ENCODE peak calls at places on chromosomes 2 and 18, in five cellular contexts. One of them, this sample, is unnamed.

GRCh38 chr2:88729061-88729745 is 37.7 kb downstream of the RPIA start:
- DNase-seq in bronchial epithelial cell: peak; percentile 12
- DNase-seq in OCI-LY7: no peak
- DNase-seq in brain microvascular endothelial cell: peak; percentile 26
- DNase-seq in cardiac muscle cell: no peak
- DNase-seq in this sample: peak; percentile 76

GRCh38 chr2:240593703-240594451 is 7.3 kb downstream of the CAPN10 start:
- DNase-seq in bronchial epithelial cell: no peak
- DNase-seq in OCI-LY7: no peak
- DNase-seq in brain microvascular endothelial cell: no peak
- DNase-seq in cardiac muscle cell: peak; percentile 66
- DNase-seq in this sample: no peak

GRCh38 chr2:208501217-208501616 is 94.6 kb downstream of the PTH2R start:
- DNase-seq in bronchial epithelial cell: peak; percentile 4
- DNase-seq in OCI-LY7: no peak
- DNase-seq in brain microvascular endothelial cell: peak; percentile 1
- DNase-seq in cardiac muscle cell: peak; percentile 49
- DNase-seq in this sample: no peak

GRCh38 chr2:148616696-148617095 is 27.9 kb upstream of the EPC2 start:
- DNase-seq in bronchial epithelial cell: no peak
- DNase-seq in OCI-LY7: no peak
- DNase-seq in brain microvascular endothelial cell: no peak
- DNase-seq in cardiac muscle cell: no peak
- DNase-seq in this sample: no peak

GRCh38 chr18:49656098-49656591 is 94.3 kb downstream of the LIPG start:
- DNase-seq in bronchial epithelial cell: peak; percentile 86
- DNase-seq in OCI-LY7: no peak
- DNase-seq in brain microvascular endothelial cell: peak; percentile 91
- DNase-seq in cardiac muscle cell: no peak
- DNase-seq in this sample: peak; percentile 90

GRCh38 chr18:65415167-65415566 is 335.6 kb upstream of the CDH7 start:
- DNase-seq in bronchial epithelial cell: peak; percentile 35
- DNase-seq in OCI-LY7: no peak
- DNase-seq in brain microvascular endothelial cell: no peak
- DNase-seq in cardiac muscle cell: no peak
- DNase-seq in this sample: peak; percentile 6

GRCh38 chr18:29157905-29158304 is 981.0 kb upstream of the CDH2 start:
- DNase-seq in bronchial epithelial cell: no peak
- DNase-seq in OCI-LY7: no peak
- DNase-seq in brain microvascular endothelial cell: no peak
- DNase-seq in cardiac muscle cell: no peak
- DNase-seq in this sample: peak; percentile 20

GRCh38 chr2:9654429-9655100 is 23.8 kb upstream of the YWHAQ start:
- DNase-seq in bronchial epithelial cell: no peak
- DNase-seq in OCI-LY7: no peak
- DNase-seq in brain microvascular endothelial cell: no peak
- DNase-seq in cardiac muscle cell: no peak
- DNase-seq in this sample: no peak

GRCh38 chr2:232700154-232700553 is 3.0 kb downstream of the GIGYF2 start:
- DNase-seq in bronchial epithelial cell: no peak
- DNase-seq in OCI-LY7: no peak
- DNase-seq in brain microvascular endothelial cell: no peak
- DNase-seq in cardiac muscle cell: no peak
- DNase-seq in this sample: no peak

GRCh38 chr2:209525834-209526281 is 102.0 kb downstream of the MAP2 start:
- DNase-seq in bronchial epithelial cell: peak; percentile 69
- DNase-seq in OCI-LY7: no peak
- DNase-seq in brain microvascular endothelial cell: peak; percentile 60
- DNase-seq in cardiac muscle cell: no peak
- DNase-seq in this sample: peak; percentile 93

GRCh38 chr18:4119813-4120212 is 335.3 kb downstream of the DLGAP1 start:
- DNase-seq in bronchial epithelial cell: no peak
- DNase-seq in OCI-LY7: no peak
- DNase-seq in brain microvascular endothelial cell: no peak
- DNase-seq in cardiac muscle cell: no peak
- DNase-seq in this sample: no peak

GRCh38 chr2:109459485-109459884 is 154.3 kb downstream of the SEPTIN10 start:
- DNase-seq in bronchial epithelial cell: no peak
- DNase-seq in OCI-LY7: no peak
- DNase-seq in brain microvascular endothelial cell: peak; percentile 73
- DNase-seq in cardiac muscle cell: no peak
- DNase-seq in this sample: peak; percentile 27

GRCh38 chr2:143524001-143524608 is 394.9 kb downstream of the ARHGAP15 start:
- DNase-seq in bronchial epithelial cell: no peak
- DNase-seq in OCI-LY7: no peak
- DNase-seq in brain microvascular endothelial cell: peak; percentile 17
- DNase-seq in cardiac muscle cell: no peak
- DNase-seq in this sample: peak; percentile 39

GRCh38 chr2:69601179-69601612 is 42.3 kb downstream of the AAK1 start:
- DNase-seq in bronchial epithelial cell: peak; percentile 89
- DNase-seq in OCI-LY7: no peak
- DNase-seq in brain microvascular endothelial cell: peak; percentile 93
- DNase-seq in cardiac muscle cell: no peak
- DNase-seq in this sample: peak; percentile 71

GRCh38 chr18:8699948-8700347 is 5.4 kb upstream of the MTCL1 start:
- DNase-seq in bronchial epithelial cell: no peak
- DNase-seq in OCI-LY7: no peak
- DNase-seq in brain microvascular endothelial cell: no peak
- DNase-seq in cardiac muscle cell: no peak
- DNase-seq in this sample: no peak

GRCh38 chr2:120348134-120349103 is 2.5 kb downstream of the INHBB start:
- DNase-seq in bronchial epithelial cell: peak; percentile 72
- DNase-seq in OCI-LY7: no peak
- DNase-seq in brain microvascular endothelial cell: no peak
- DNase-seq in cardiac muscle cell: no peak
- DNase-seq in this sample: no peak

GRCh38 chr2:117983040-117983439 is 30.8 kb downstream of the CCDC93 start:
- DNase-seq in bronchial epithelial cell: no peak
- DNase-seq in OCI-LY7: no peak
- DNase-seq in brain microvascular endothelial cell: no peak
- DNase-seq in cardiac muscle cell: no peak
- DNase-seq in this sample: peak; percentile 54

GRCh38 chr2:46873632-46874068 is 42.0 kb downstream of the MCFD2 start:
- DNase-seq in bronchial epithelial cell: peak; percentile 97
- DNase-seq in OCI-LY7: no peak
- DNase-seq in brain microvascular endothelial cell: peak; percentile 97
- DNase-seq in cardiac muscle cell: no peak
- DNase-seq in this sample: peak; percentile 96

GRCh38 chr18:54923339-54923956 is 35.8 kb downstream of the CCDC68 start:
- DNase-seq in bronchial epithelial cell: peak; percentile 31
- DNase-seq in OCI-LY7: no peak
- DNase-seq in brain microvascular endothelial cell: no peak
- DNase-seq in cardiac muscle cell: no peak
- DNase-seq in this sample: no peak

GRCh38 chr2:42238644-42239288 is 69.6 kb downstream of the EML4 start:
- DNase-seq in bronchial epithelial cell: peak; percentile 56
- DNase-seq in OCI-LY7: peak; percentile 76
- DNase-seq in brain microvascular endothelial cell: no peak
- DNase-seq in cardiac muscle cell: peak; percentile 65
- DNase-seq in this sample: no peak

GRCh38 chr2:121038831-121039230 is 246.2 kb downstream of the TFCP2L1 start:
- DNase-seq in bronchial epithelial cell: peak; percentile 79
- DNase-seq in OCI-LY7: no peak
- DNase-seq in brain microvascular endothelial cell: no peak
- DNase-seq in cardiac muscle cell: no peak
- DNase-seq in this sample: no peak

GRCh38 chr2:119732026-119732425 is 27.7 kb upstream of the PTPN4 start:
- DNase-seq in bronchial epithelial cell: no peak
- DNase-seq in OCI-LY7: no peak
- DNase-seq in brain microvascular endothelial cell: no peak
- DNase-seq in cardiac muscle cell: no peak
- DNase-seq in this sample: no peak

GRCh38 chr2:240611601-240612210 is 13.6 kb upstream of the GPR35 start:
- DNase-seq in bronchial epithelial cell: no peak
- DNase-seq in OCI-LY7: no peak
- DNase-seq in brain microvascular endothelial cell: no peak
- DNase-seq in cardiac muscle cell: no peak
- DNase-seq in this sample: no peak

GRCh38 chr18:38023871-38024270 is 458.3 kb upstream of the CELF4 start:
- DNase-seq in bronchial epithelial cell: no peak
- DNase-seq in OCI-LY7: no peak
- DNase-seq in brain microvascular endothelial cell: no peak
- DNase-seq in cardiac muscle cell: no peak
- DNase-seq in this sample: no peak

GRCh38 chr18:53375641-53376040 is 848.8 kb downstream of the MBD2 start:
- DNase-seq in bronchial epithelial cell: no peak
- DNase-seq in OCI-LY7: no peak
- DNase-seq in brain microvascular endothelial cell: no peak
- DNase-seq in cardiac muscle cell: peak; percentile 29
- DNase-seq in this sample: no peak

GRCh38 chr2:237207641-237208040 is 122.0 kb downstream of the COPS8 start:
- DNase-seq in bronchial epithelial cell: no peak
- DNase-seq in OCI-LY7: no peak
- DNase-seq in brain microvascular endothelial cell: peak; percentile 70
- DNase-seq in cardiac muscle cell: no peak
- DNase-seq in this sample: no peak

GRCh38 chr2:68714866-68715265 is 19.7 kb upstream of the ARHGAP25 start:
- DNase-seq in bronchial epithelial cell: no peak
- DNase-seq in OCI-LY7: peak; percentile 87
- DNase-seq in brain microvascular endothelial cell: no peak
- DNase-seq in cardiac muscle cell: no peak
- DNase-seq in this sample: no peak

GRCh38 chr2:162908567-162908966 is 70.0 kb upstream of the KCNH7 start:
- DNase-seq in bronchial epithelial cell: no peak
- DNase-seq in OCI-LY7: no peak
- DNase-seq in brain microvascular endothelial cell: no peak
- DNase-seq in cardiac muscle cell: no peak
- DNase-seq in this sample: no peak

GRCh38 chr2:224369028-224369632 is 32.8 kb downstream of the FAM124B start:
- DNase-seq in bronchial epithelial cell: peak; percentile 47
- DNase-seq in OCI-LY7: peak; percentile 62
- DNase-seq in brain microvascular endothelial cell: peak; percentile 20
- DNase-seq in cardiac muscle cell: peak; percentile 72
- DNase-seq in this sample: peak; percentile 54

DNA sequence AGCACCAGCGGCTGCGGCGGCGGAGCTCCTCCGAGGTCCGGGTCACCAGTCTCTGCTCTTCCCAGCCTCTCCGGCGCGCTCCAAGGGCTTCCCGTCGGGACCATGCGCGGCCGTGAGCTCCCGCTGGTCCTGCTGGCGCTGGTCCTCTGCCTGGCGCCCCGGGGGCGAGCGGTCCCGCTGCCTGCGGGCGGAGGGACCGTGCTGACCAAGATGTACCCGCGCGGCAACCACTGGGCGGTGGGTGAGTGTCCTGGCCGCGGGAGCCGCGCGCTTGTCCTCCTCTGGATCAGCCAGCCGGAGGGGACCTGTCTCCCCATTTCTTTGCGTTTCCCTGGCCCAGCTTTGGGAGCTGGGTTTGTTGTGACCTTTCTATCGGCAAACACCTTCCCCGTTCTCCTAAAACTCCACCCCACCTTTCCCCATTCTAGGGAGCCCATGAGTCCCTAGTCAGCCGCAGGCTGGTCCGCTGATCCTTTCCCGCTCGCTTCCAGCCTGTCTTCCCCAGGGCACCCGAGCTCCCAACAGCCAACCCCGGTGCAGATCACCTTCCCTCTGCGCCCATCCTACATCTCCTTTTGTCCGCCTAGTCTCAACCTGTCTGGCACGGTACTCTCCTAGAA is 316 bp downstream of the GRP start:
- DNase-seq in bronchial epithelial cell: no peak
- DNase-seq in OCI-LY7: no peak
- DNase-seq in brain microvascular endothelial cell: no peak
- DNase-seq in cardiac muscle cell: peak; percentile 41
- DNase-seq in this sample: peak; percentile 3
- H3K4me3 ChIP-seq in bronchial epithelial cell: no peak overlapping the region
- H3K4me3 ChIP-seq in OCI-LY7: no peak overlapping the region
- H3K4me3 ChIP-seq in brain microvascular endothelial cell: no peak overlapping the region
- H3K4me3 ChIP-seq in cardiac muscle cell: peak overlapping the region; percentile 19
- H3K4me3 ChIP-seq in this sample: no peak overlapping the region

GRCh38 chr18:24488824-24489493 is 28.5 kb downstream of the HRH4 start:
- DNase-seq in bronchial epithelial cell: peak; percentile 34
- DNase-seq in OCI-LY7: peak; percentile 67
- DNase-seq in brain microvascular endothelial cell: no peak
- DNase-seq in cardiac muscle cell: peak; percentile 51
- DNase-seq in this sample: peak; percentile 51

GRCh38 chr18:24492445-24492844 is 32.0 kb downstream of the HRH4 start:
- DNase-seq in bronchial epithelial cell: no peak
- DNase-seq in OCI-LY7: peak; percentile 89
- DNase-seq in brain microvascular endothelial cell: no peak
- DNase-seq in cardiac muscle cell: no peak
- DNase-seq in this sample: no peak

GRCh38 chr18:24494586-24494985 is 34.1 kb downstream of the HRH4 start:
- DNase-seq in bronchial epithelial cell: no peak
- DNase-seq in OCI-LY7: no peak
- DNase-seq in brain microvascular endothelial cell: no peak
- DNase-seq in cardiac muscle cell: no peak
- DNase-seq in this sample: no peak

GRCh38 chr18:24491882-24492281 is 31.4 kb downstream of the HRH4 start:
- DNase-seq in bronchial epithelial cell: no peak
- DNase-seq in OCI-LY7: peak; percentile 84
- DNase-seq in brain microvascular endothelial cell: no peak
- DNase-seq in cardiac muscle cell: peak; percentile 20
- DNase-seq in this sample: no peak

GRCh38 chr18:24490545-24490944 is 30.1 kb downstream of the HRH4 start:
- DNase-seq in bronchial epithelial cell: no peak
- DNase-seq in OCI-LY7: no peak
- DNase-seq in brain microvascular endothelial cell: no peak
- DNase-seq in cardiac muscle cell: no peak
- DNase-seq in this sample: no peak
- TF ChIP-seq CTCF in bronchial epithelial cell: no peak
- TF ChIP-seq CTCF in OCI-LY7: no peak
- TF ChIP-seq CTCF in brain microvascular endothelial cell: no peak
- TF ChIP-seq CTCF in cardiac muscle cell: no peak
- TF ChIP-seq CTCF in this sample: no peak

DNA sequence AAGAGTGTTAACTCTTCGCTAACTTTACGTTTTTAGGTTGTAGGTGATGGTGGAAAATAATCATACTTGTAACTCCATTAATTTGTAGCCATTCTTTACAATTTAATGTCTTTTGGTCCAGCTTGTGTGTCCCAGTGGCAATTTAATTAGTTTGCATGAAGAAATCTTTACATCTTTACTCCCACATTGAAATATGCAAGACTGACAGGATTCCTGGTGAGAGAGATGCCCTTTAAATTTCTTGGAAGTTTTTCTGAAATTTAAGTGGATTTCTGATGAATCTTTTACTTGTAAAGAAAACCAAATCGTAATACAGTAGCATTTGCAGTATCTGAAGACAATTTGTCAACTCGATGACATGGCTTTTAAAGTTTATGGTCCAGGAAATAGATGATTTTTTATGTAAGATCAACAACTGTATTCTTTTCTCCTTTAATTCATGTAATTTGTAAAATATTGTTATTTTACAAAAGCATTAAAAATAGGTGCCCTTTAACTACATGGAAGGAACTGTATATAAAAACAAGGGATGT is 3.0 kb downstream of the PHLPP1 start:
- DNase-seq in bronchial epithelial cell: no peak
- DNase-seq in OCI-LY7: no peak
- DNase-seq in brain microvascular endothelial cell: no peak
- DNase-seq in cardiac muscle cell: no peak
- DNase-seq in this sample: no peak
- H3K4me3 ChIP-seq in bronchial epithelial cell: no peak overlapping the region
- H3K4me3 ChIP-seq in OCI-LY7: peak overlapping the region; percentile 71
- H3K4me3 ChIP-seq in brain microvascular endothelial cell: peak overlapping the region; percentile 66
- H3K4me3 ChIP-seq in cardiac muscle cell: peak overlapping the region; percentile 76
- H3K4me3 ChIP-seq in this sample: peak overlapping the region; percentile 76

GRCh38 chr2:72147303-72147970 is at the start of gene CYP26B1:
- DNase-seq in bronchial epithelial cell: no peak
- DNase-seq in OCI-LY7: no peak
- DNase-seq in brain microvascular endothelial cell: no peak
- DNase-seq in cardiac muscle cell: peak; percentile 70
- DNase-seq in this sample: no peak
- TF ChIP-seq CTCF in bronchial epithelial cell: no peak
- TF ChIP-seq CTCF in OCI-LY7: no peak
- TF ChIP-seq CTCF in brain microvascular endothelial cell: no peak
- TF ChIP-seq CTCF in cardiac muscle cell: peak; percentile 3
- TF ChIP-seq CTCF in this sample: no peak

GRCh38 chr2:219059725-219060682 is 717 bp downstream of the IHH start:
- DNase-seq in bronchial epithelial cell: no peak
- DNase-seq in OCI-LY7: no peak
- DNase-seq in brain microvascular endothelial cell: no peak
- DNase-seq in cardiac muscle cell: no peak
- DNase-seq in this sample: no peak
- H3K4me3 ChIP-seq in bronchial epithelial cell: no peak overlapping the region
- H3K4me3 ChIP-seq in OCI-LY7: no peak overlapping the region
- H3K4me3 ChIP-seq in brain microvascular endothelial cell: no peak overlapping the region
- H3K4me3 ChIP-seq in cardiac muscle cell: no peak overlapping the region
- H3K4me3 ChIP-seq in this sample: no peak overlapping the region

This sample was measured in astrocyte of the spinal cord.